ENCODE peak calls at places on chromosomes 11 and 22, in six cellular contexts. J is A549; A is Calu3; U is stimulated activated naive CD8-positive, alpha-beta T cell treated with anti-CD3 and anti-CD28 coated beads, Interleukin-15, amount 100 ng/mL, for 72 hours; F is progenitor cell of endocrine pancreas; X is SJSA1. Y is an unnamed sample.

GRCh38 chr11:36360833-36361232 is 64.7 kb downstream of the PRR5L start:
- DNase-seq in J (no peak), U (no peak), A (no peak), F (no peak), X (peak), Y (no peak)

GRCh38 chr11:132685174-132685611 is 847.1 kb downstream of the OPCML start:
- DNase-seq in J (no peak), X (no peak), A (no peak), U (no peak), F (no peak), Y (no peak)

GRCh38 chr11:122002047-122002446 is 114.0 kb downstream of the BLID start:
- DNase-seq in U (no peak), J (no peak), X (no peak), A (no peak), F (no peak), Y (no peak)

GRCh38 chr11:64373598-64373974 is 14.6 kb downstream of the RPS6KA4 start:
- DNase-seq in U (no peak), J (no peak), A (no peak), F (no peak), X (no peak), Y (no peak)

GRCh38 chr22:49241174-49241851 is 586.4 kb downstream of the BRD1 start:
- DNase-seq in A (no peak), J (no peak), U (no peak), X (no peak), F (no peak), Y (no peak)

GRCh38 chr11:111776398-111777093 is 10.4 kb upstream of the PPP2R1B start:
- DNase-seq in X (no peak), U (no peak), A (no peak), F (no peak), J (no peak), Y (no peak)

GRCh38 chr11:126917531-126918204 is 82.9 kb downstream of the KIRREL3 start:
- DNase-seq in X (peak), F (no peak), A (peak), J (peak), U (peak), Y (no peak)

GRCh38 chr11:103395612-103396011 is 286.4 kb downstream of the DYNC2H1 start:
- DNase-seq in A (no peak), J (no peak), X (no peak), U (no peak), F (no peak), Y (no peak)

GRCh38 chr22:36286096-36286957 is 33.4 kb downstream of the APOL1 start:
- DNase-seq in J (peak), A (peak), F (peak), U (peak), X (peak), Y (peak)

GRCh38 chr11:112780351-112781043 is 180.7 kb upstream of the NCAM1 start:
- DNase-seq in X (peak), F (no peak), A (peak), J (no peak), U (no peak), Y (no peak)

GRCh38 chr22:24444251-24444650 is 16.9 kb downstream of the ADORA2A start:
- DNase-seq in J (no peak), A (no peak), U (no peak), X (no peak), F (no peak), Y (no peak)

GRCh38 chr11:66718320-66718971 is 10.6 kb downstream of the SPTBN2 start:
- DNase-seq in F (no peak), A (peak), X (no peak), U (no peak), J (no peak), Y (no peak)

GRCh38 chr11:1776944-1777715 is 13.4 kb upstream of the CTSD start:
- DNase-seq in F (no peak), X (no peak), J (no peak), A (no peak), U (no peak), Y (no peak)

GRCh38 chr22:50087646-50088045 is 2.2 kb upstream of the MOV10L1 start:
- DNase-seq in J (no peak), F (no peak), X (no peak), U (no peak), A (no peak), Y (no peak)

GRCh38 chr22:23833017-23833795 is 5.6 kb downstream of the DERL3 start:
- DNase-seq in X (no peak), J (no peak), F (no peak), A (no peak), U (no peak), Y (no peak)

GRCh38 chr11:27524155-27524554 is 17.6 kb upstream of the LIN7C start:
- DNase-seq in U (no peak), A (no peak), J (no peak), X (peak), F (no peak), Y (no peak)

GRCh38 chr11:3091846-3092602 is 34.8 kb upstream of the CARS1 start:
- DNase-seq in J (peak), X (peak), F (peak), A (peak), U (peak), Y (peak)

GRCh38 chr11:58829736-58830135 is 14.8 kb downstream of the GLYATL2 start:
- DNase-seq in X (no peak), U (no peak), J (no peak), F (no peak), A (peak), Y (no peak)

GRCh38 chr22:36277482-36278291 is 24.8 kb downstream of the APOL1 start:
- DNase-seq in U (peak), F (peak), A (peak), X (peak), J (peak), Y (peak)

GRCh38 chr11:128361451-128362020 is 225.8 kb downstream of the ETS1 start:
- DNase-seq in U (no peak), F (peak), X (peak), J (no peak), A (peak), Y (no peak)

GRCh38 chr22:48365386-48365785 is 1462.3 kb downstream of the BRD1 start:
- DNase-seq in F (no peak), U (no peak), X (no peak), J (no peak), A (no peak), Y (no peak)

GRCh38 chr11:24635588-24636290 is 138.9 kb downstream of the LUZP2 start:
- DNase-seq in X (no peak), J (no peak), U (no peak), F (no peak), A (no peak), Y (no peak)

GRCh38 chr11:16148301-16148787 is 208.0 kb downstream of the SOX6 start:
- DNase-seq in F (no peak), A (no peak), J (no peak), X (peak), U (no peak), Y (no peak)

GRCh38 chr22:50506611-50507420 is 686 bp downstream of the LMF2 start:
- DNase-seq in X (no peak), A (no peak), F (no peak), J (no peak), U (no peak), Y (no peak)

GRCh38 chr22:50252081-50253045 is 1.3 kb upstream of the HDAC10 start:
- DNase-seq in F (no peak), U (peak), J (no peak), A (peak), X (peak), Y (no peak)

GRCh38 chr11:6440906-6441358 is at the start of gene HPX:
- DNase-seq in J (no peak), A (no peak), F (no peak), U (no peak), X (no peak), Y (no peak)

GRCh38 chr11:129643031-129643721 is 172.5 kb upstream of the TMEM45B start:
- DNase-seq in A (no peak), X (no peak), F (no peak), U (peak), J (peak), Y (no peak)

GRCh38 chr22:20180245-20180630 is 29.4 kb upstream of the CCDC188 start:
- DNase-seq in A (peak), U (no peak), F (no peak), J (no peak), X (no peak), Y (no peak)

GRCh38 chr11:123833095-123833494 is 26.9 kb upstream of the OR6M1 start:
- DNase-seq in J (no peak), U (no peak), X (no peak), A (no peak), F (no peak), Y (no peak)

GRCh38 chr11:114075891-114076441 is 16.5 kb downstream of the ZBTB16 start:
- DNase-seq in F (peak), J (peak), U (peak), A (peak), X (no peak), Y (no peak)

GRCh38 chr11:8223513-8223899 is 40.2 kb downstream of the LMO1 start:
- DNase-seq in J (no peak), F (no peak), X (no peak), A (no peak), U (no peak), Y (no peak)

GRCh38 chr11:64947202-64947814 is 11.6 kb upstream of the GPHA2 start:
- DNase-seq in A (no peak), J (no peak), U (no peak), X (no peak), F (no peak), Y (no peak)

GRCh38 chr22:48871176-48871840 is 956.4 kb downstream of the BRD1 start:
- DNase-seq in X (no peak), J (no peak), A (no peak), U (no peak), F (no peak), Y (no peak)

GRCh38 chr11:706439-706956 is 467 bp downstream of the EPS8L2 start:
- DNase-seq in J (peak), U (no peak), F (no peak), X (no peak), A (peak), Y (no peak)

GRCh38 chr22:37141476-37141875 is 8.2 kb downstream of the IL2RB start:
- DNase-seq in F (no peak), J (no peak), X (no peak), A (no peak), U (no peak), Y (no peak)

GRCh38 chr11:75195164-75195962 is 44.5 kb downstream of the SLCO2B1 start:
- DNase-seq in A (no peak), X (no peak), F (no peak), U (no peak), J (no peak), Y (no peak)

GRCh38 chr11:11407738-11408084 is 54.7 kb upstream of the CSNK2A3 start:
- DNase-seq in F (no peak), X (no peak), U (no peak), J (no peak), A (no peak), Y (no peak)

GRCh38 chr22:18121436-18122253 is 11.0 kb downstream of the TUBA8 start:
- DNase-seq in U (no peak), A (no peak), F (no peak), J (no peak), X (no peak), Y (no peak)

GRCh38 chr22:50526849-50527801 is 1.7 kb upstream of the SCO2 start:
- DNase-seq in F (no peak), A (peak), X (no peak), U (peak), J (peak), Y (no peak)

GRCh38 chr11:34749666-34750659 is 129.1 kb downstream of the EHF start:
- DNase-seq in U (no peak), F (no peak), A (peak), X (no peak), J (no peak), Y (no peak)

Y was measured in stimulated activated CD8-positive, alpha-beta memory T cell treated with anti-CD3 and anti-CD28 coated beads, Interleukin-15, amount 100 ng/mL, for 24 hours.